ENCODE peak calls at places on chromosomes 11 and 22, in five cellular contexts. F, A, S, P and L are unnamed samples. For H3K79me1, the result is how much of the 10 kb centered on the place peaks cover.

GRCh38 chr11:59053387-59053786 is 32.7 kb upstream of the GLYATL1B start:
- DNase-seq in P (peak), A (peak), F (peak), S (peak), L (peak)

GRCh38 chr11:64926689-64927088 is 2.2 kb downstream of the PPP2R5B start:
- DNase-seq in A (no peak), P (no peak), F (no peak), S (no peak), L (no peak)

GRCh38 chr22:19672054-19672776 is 42.1 kb upstream of the SEPTIN5 start:
- DNase-seq in F (no peak), P (no peak), S (no peak), A (no peak), L (no peak)

GRCh38 chr11:123253223-123253622 is 58.2 kb upstream of the CLMP start:
- DNase-seq in S (no peak), P (no peak), A (no peak), F (no peak), L (no peak)

GRCh38 chr11:47915407-47916137 is 64.8 kb upstream of the PTPRJ start:
- DNase-seq in S (no peak), P (no peak), F (no peak), A (no peak), L (no peak)

GRCh38 chr11:43968719-43969118 is 26.3 kb downstream of the C11orf96 start:
- DNase-seq in A (no peak), P (no peak), S (no peak), F (peak), L (no peak)

GRCh38 chr11:15106201-15106965 is 8.3 kb upstream of the INSC start:
- DNase-seq in F (no peak), P (peak), A (peak), S (no peak), L (no peak)

GRCh38 chr11:57071829-57072228 is 83.1 kb downstream of the OR5AK2 start:
- DNase-seq in S (no peak), A (peak), P (peak), F (no peak), L (no peak)

GRCh38 chr11:118918686-118919280 is 6.9 kb downstream of the BCL9L start:
- DNase-seq in S (no peak), P (no peak), F (no peak), A (peak), L (no peak)
- H3K79me1 ChIP-seq in S (under half), P (under half), F (under half), A (under half), L (under half)

DNA sequence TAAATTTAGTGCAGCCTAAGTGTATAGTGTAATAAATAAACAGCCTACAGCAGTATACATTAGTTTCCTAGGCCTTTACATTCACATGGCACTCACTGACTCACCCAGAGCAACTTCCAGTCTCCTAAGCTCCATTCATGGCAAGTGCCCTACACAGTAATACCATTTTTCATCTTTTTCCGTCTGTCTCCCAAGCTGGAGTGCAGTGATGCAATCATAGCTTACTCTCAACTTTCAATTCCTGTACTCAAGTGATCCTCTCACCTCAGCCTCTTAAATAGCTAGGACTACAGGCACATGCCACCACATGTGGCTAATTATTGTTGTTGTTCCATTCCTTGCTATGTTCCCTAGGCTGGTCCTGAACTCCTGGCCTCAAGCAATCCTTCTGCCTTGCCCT is 54.4 kb downstream of the FCHSD2 start:
- DNase-seq in F (no peak), P (peak), S (no peak), A (peak), L (no peak)
- H3K27ac ChIP-seq in F (no peak), P (no peak), S (no peak), A (no peak), L (no peak)

GRCh38 chr22:44497904-44498242 is at the start of gene RTL6:
- DNase-seq in P (no peak), S (no peak), A (peak), F (no peak), L (no peak)
- H3K4ac ChIP-seq in P (peak), S (peak), A (peak), F (no peak), L (no peak)

GRCh38 chr22:37896939-37897338 is 9.2 kb upstream of the MICALL1 start:
- DNase-seq in S (no peak), P (no peak), A (no peak), F (no peak), L (peak)

GRCh38 chr22:37896181-37896592 is 9.9 kb upstream of the MICALL1 start:
- DNase-seq in F (peak), A (peak), P (peak), S (no peak), L (peak)

GRCh38 chr22:37893583-37893983 is 12.5 kb upstream of the MICALL1 start:
- DNase-seq in A (no peak), P (no peak), S (no peak), F (no peak), L (peak)

GRCh38 chr22:37892566-37893338 is 13.3 kb upstream of the MICALL1 start:
- DNase-seq in F (no peak), S (no peak), P (no peak), A (no peak), L (no peak)

GRCh38 chr22:37894939-37895670 is 11.0 kb upstream of the MICALL1 start:
- DNase-seq in S (peak), F (peak), A (no peak), P (peak), L (peak)
- H3K79me1 ChIP-seq in S (under half), F (under half), A (under half), P (under half), L (under half)

DNA sequence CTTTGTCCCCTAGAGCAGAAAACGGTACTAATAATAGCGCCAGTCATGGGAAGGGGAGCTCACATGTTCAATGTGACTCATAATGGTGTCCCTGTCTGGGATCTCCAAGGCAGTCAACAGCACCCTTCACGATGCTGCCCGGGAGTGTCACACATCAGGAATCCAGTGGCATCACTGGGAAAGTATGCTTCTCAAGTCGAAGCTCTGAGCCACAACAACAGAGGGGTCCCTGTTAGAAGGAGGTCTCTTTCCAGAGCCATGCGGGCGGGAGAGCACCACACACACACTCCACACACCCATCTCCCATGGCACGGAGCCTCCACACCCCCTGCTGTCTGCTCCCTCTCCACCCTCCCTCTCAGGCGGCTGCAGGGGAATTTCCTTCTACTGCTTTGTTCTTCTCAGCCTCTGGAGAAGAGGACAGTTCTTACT is 119.7 kb downstream of the ETS1 start:
- DNase-seq in F (no peak), A (peak), S (no peak), P (peak), L (peak)
- H3K27ac ChIP-seq in F (no peak), A (peak), S (no peak), P (peak), L (no peak)

DNA sequence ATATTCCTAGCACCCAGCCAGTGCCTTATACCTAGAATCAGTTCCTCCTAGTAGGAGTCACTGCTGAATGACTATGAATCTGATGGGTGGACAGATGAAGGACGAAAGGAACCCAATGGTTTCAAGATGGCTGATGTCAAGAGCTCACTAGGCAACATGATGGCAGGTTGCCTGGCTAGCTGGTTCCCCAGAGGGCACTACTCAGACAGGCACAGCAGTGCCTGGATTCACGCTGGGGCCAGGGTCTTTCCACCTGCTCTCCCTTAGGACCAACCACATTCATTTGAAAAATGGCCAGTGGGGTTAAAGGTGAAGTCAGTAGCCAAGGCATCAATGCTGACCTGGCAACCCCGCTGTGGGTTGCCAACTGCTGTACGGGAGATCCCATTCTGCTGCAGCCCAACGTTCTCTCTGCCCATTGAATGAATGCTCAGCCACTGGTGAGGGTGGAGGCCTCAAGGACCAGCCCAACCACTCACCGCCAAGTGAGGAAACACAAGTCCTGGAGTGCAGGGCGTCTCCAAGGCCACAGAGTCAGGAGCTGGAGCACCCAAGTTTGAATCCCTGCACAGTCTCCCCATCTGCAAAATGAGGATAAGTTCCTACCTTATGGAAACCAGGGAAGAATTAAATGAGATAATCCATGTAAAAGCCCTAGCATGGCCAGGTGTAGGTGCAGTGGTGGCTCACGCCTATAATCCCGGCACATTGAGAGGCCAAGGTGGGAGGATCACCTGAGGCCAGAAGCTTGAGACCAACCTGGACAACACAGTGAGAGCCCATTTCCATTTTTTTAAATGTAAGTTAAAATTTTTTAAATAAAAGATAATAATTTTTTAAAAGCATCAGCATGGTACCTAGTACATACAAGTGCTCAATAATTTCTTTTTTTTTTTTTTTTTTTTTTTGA is 12.4 kb downstream of the MYH9 start:
- DNase-seq in P (no peak), A (peak), F (no peak), S (no peak), L (no peak)
- H3K4ac ChIP-seq in P (no peak), A (peak), F (no peak), S (no peak), L (no peak)